ENCODE peak calls at places on chromosomes 5 and 9, in nine cellular contexts. O, U, J, E, H, T, X, P and G are unnamed samples.

GRCh38 chr9:112854657-112855056 is 36.0 kb downstream of the SLC46A2 start:
- DNase-seq in O (no peak), U (no peak), J (no peak), E (no peak), H (no peak), T (no peak), X (no peak), P (no peak), G (no peak)

GRCh38 chr5:9166202-9167147 is 379.4 kb downstream of the SEMA5A start:
- DNase-seq in O (no peak), U (no peak), J (no peak), E (no peak), H (no peak), T (no peak), X (no peak), P (no peak), G (peak)

GRCh38 chr9:90895786-90896185 is 94.2 kb downstream of the SYK start:
- DNase-seq in O (no peak), U (no peak), J (no peak), E (no peak), H (no peak), T (no peak), X (no peak), P (no peak), G (no peak)

GRCh38 chr9:114319147-114319546 is 3.8 kb upstream of the ORM1 start:
- DNase-seq in O (no peak), U (no peak), J (no peak), E (no peak), H (no peak), T (no peak), X (no peak), P (no peak), G (no peak)

GRCh38 chr5:10534491-10535236 is 29.2 kb upstream of the ANKRD33B start:
- DNase-seq in O (no peak), U (no peak), J (no peak), E (no peak), H (no peak), T (no peak), X (no peak), P (no peak), G (no peak)

GRCh38 chr5:35404701-35405100 is 174.4 kb upstream of the PRLR start:
- DNase-seq in O (no peak), U (no peak), J (no peak), E (peak), H (peak), T (no peak), X (no peak), P (peak), G (peak)

GRCh38 chr5:150671509-150672236 is 10.6 kb downstream of the MYOZ3 start:
- DNase-seq in O (no peak), U (no peak), J (no peak), E (no peak), H (no peak), T (no peak), X (peak), P (no peak), G (no peak)

GRCh38 chr9:105313238-105313637 is 68.8 kb downstream of the SLC44A1 start:
- DNase-seq in O (no peak), U (no peak), J (peak), E (no peak), H (no peak), T (no peak), X (no peak), P (peak), G (peak)

GRCh38 chr9:24041294-24041693 is 215.3 kb upstream of the ELAVL2 start:
- DNase-seq in O (no peak), U (no peak), J (no peak), E (no peak), H (no peak), T (no peak), X (peak), P (no peak), G (peak)

GRCh38 chr5:151745071-151745705 is 13.2 kb downstream of the ATOX1 start:
- DNase-seq in O (no peak), U (peak), J (peak), E (no peak), H (peak), T (no peak), X (no peak), P (peak), G (peak)

GRCh38 chr9:93588641-93589609 is 12.5 kb downstream of the PHF2 start:
- DNase-seq in O (no peak), U (no peak), J (no peak), E (no peak), H (no peak), T (no peak), X (peak), P (no peak), G (no peak)

GRCh38 chr9:135592625-135593024 is 31.1 kb downstream of the PAEP start:
- DNase-seq in O (no peak), U (no peak), J (no peak), E (no peak), H (no peak), T (no peak), X (no peak), P (no peak), G (no peak)

GRCh38 chr9:74848150-74848525 is 39.6 kb downstream of the TRPM6 start:
- DNase-seq in O (no peak), U (no peak), J (no peak), E (no peak), H (no peak), T (no peak), X (no peak), P (peak), G (peak)

GRCh38 chr9:109950710-109951443 is 170.9 kb downstream of the PALM2AKAP2 start:
- DNase-seq in O (no peak), U (no peak), J (peak), E (no peak), H (no peak), T (no peak), X (peak), P (no peak), G (no peak)

GRCh38 chr5:73705364-73705763 is 79.4 kb downstream of the ARHGEF28 start:
- DNase-seq in O (no peak), U (no peak), J (no peak), E (no peak), H (no peak), T (no peak), X (no peak), P (no peak), G (no peak)

GRCh38 chr5:138927539-138927938 is 52.4 kb upstream of the LRRTM2 start:
- DNase-seq in O (no peak), U (no peak), J (no peak), E (no peak), H (no peak), T (no peak), X (no peak), P (no peak), G (no peak)

GRCh38 chr5:138520971-138521370 is 22.1 kb downstream of the ETF1 start:
- DNase-seq in O (no peak), U (no peak), J (no peak), E (no peak), H (no peak), T (no peak), X (no peak), P (no peak), G (no peak)

GRCh38 chr9:15299374-15299939 is 7.6 kb downstream of the TTC39B start:
- DNase-seq in O (no peak), U (no peak), J (peak), E (no peak), H (no peak), T (peak), X (no peak), P (no peak), G (no peak)

GRCh38 chr9:115046786-115047185 is 71.2 kb downstream of the TNC start:
- DNase-seq in O (no peak), U (no peak), J (no peak), E (no peak), H (no peak), T (no peak), X (no peak), P (no peak), G (no peak)

GRCh38 chr5:106106384-106106783 is 1564.4 kb downstream of the EFNA5 start:
- DNase-seq in O (no peak), U (no peak), J (no peak), E (no peak), H (no peak), T (no peak), X (no peak), P (no peak), G (no peak)

GRCh38 chr9:85543196-85543595 is 198.6 kb downstream of the AGTPBP1 start:
- DNase-seq in O (no peak), U (no peak), J (no peak), E (no peak), H (peak), T (no peak), X (no peak), P (no peak), G (no peak)

GRCh38 chr9:20508242-20508641 is 114.1 kb downstream of the MLLT3 start:
- DNase-seq in O (peak), U (no peak), J (peak), E (no peak), H (no peak), T (no peak), X (no peak), P (peak), G (peak)

GRCh38 chr9:23743041-23743440 is 83.0 kb downstream of the ELAVL2 start:
- DNase-seq in O (no peak), U (no peak), J (no peak), E (no peak), H (no peak), T (no peak), X (no peak), P (no peak), G (no peak)

GRCh38 chr5:72996632-72997031 is 40.8 kb downstream of the FCHO2 start:
- DNase-seq in O (no peak), U (no peak), J (no peak), E (no peak), H (no peak), T (no peak), X (no peak), P (no peak), G (no peak)

GRCh38 chr9:37198831-37199230 is 78.5 kb downstream of the ZCCHC7 start:
- DNase-seq in O (no peak), U (no peak), J (peak), E (no peak), H (no peak), T (no peak), X (no peak), P (no peak), G (no peak)

GRCh38 chr9:16145196-16145950 is 592.5 kb downstream of the CCDC171 start:
- DNase-seq in O (no peak), U (no peak), J (peak), E (no peak), H (no peak), T (no peak), X (no peak), P (no peak), G (no peak)

GRCh38 chr5:68423154-68423811 is 207.7 kb downstream of the PIK3R1 start:
- DNase-seq in O (no peak), U (no peak), J (peak), E (no peak), H (no peak), T (no peak), X (no peak), P (peak), G (no peak)